ENCODE peak calls at places on chromosomes 7 and 10, in six cellular contexts. A is HCT116, I is H1, Z is GM12878, T is K562, N is HepG2. Y is an unnamed sample.

GRCh38 chr10:68721673-68721963 is 579 bp downstream of the CCAR1 start:
- DNase-seq in A (no peak), I (no peak), Z (no peak), T (peak), N (no peak), Y (peak)

GRCh38 chr10:94123253-94123995 is 129.7 kb downstream of the PLCE1 start:
- DNase-seq in A (no peak), I (peak), Z (no peak), T (no peak), N (peak), Y (peak)

GRCh38 chr7:121049028-121049791 is 60.7 kb downstream of the CPED1 start:
- DNase-seq in A (no peak), I (peak), Z (no peak), T (peak), N (no peak), Y (peak)

GRCh38 chr7:1021366-1021765 is 23.0 kb upstream of the GPR146 start:
- DNase-seq in A (no peak), I (no peak), Z (no peak), T (no peak), N (no peak), Y (no peak)

GRCh38 chr10:62373995-62374861 is at the start of gene ZNF365:
- DNase-seq in A (peak), I (no peak), Z (no peak), T (no peak), N (no peak), Y (no peak)

GRCh38 chr7:63925626-63926460 is 72.8 kb upstream of the ZNF722 start:
- DNase-seq in A (no peak), I (no peak), Z (no peak), T (peak), N (no peak), Y (peak)

GRCh38 chr7:100065452-100066186 is 15.9 kb downstream of the ZNF3 start:
- DNase-seq in A (no peak), I (no peak), Z (no peak), T (peak), N (no peak), Y (no peak)

GRCh38 chr7:95335093-95335492 is 10.8 kb upstream of the PON1 start:
- DNase-seq in A (no peak), I (no peak), Z (no peak), T (no peak), N (no peak), Y (no peak)

GRCh38 chr10:583433-583832 is 106.0 kb downstream of the DIP2C start:
- DNase-seq in A (no peak), I (no peak), Z (no peak), T (no peak), N (no peak), Y (no peak)

GRCh38 chr7:104982308-104982755 is 31.7 kb upstream of the KMT2E start:
- DNase-seq in A (no peak), I (no peak), Z (no peak), T (peak), N (no peak), Y (no peak)

GRCh38 chr10:108877130-108877529 is 1046.2 kb downstream of the XPNPEP1 start:
- DNase-seq in A (no peak), I (no peak), Z (no peak), T (no peak), N (no peak), Y (no peak)

GRCh38 chr7:33459340-33459751 is 330.0 kb downstream of the BBS9 start:
- DNase-seq in A (peak), I (peak), Z (no peak), T (peak), N (peak), Y (peak)

GRCh38 chr10:75395171-75395954 is 6.2 kb downstream of the ZNF503 start:
- DNase-seq in A (no peak), I (no peak), Z (no peak), T (peak), N (no peak), Y (no peak)
- H3K4me3 ChIP-seq in A (peak), I (peak), Z (no peak), T (no peak), N (no peak), Y (peak)

DNA sequence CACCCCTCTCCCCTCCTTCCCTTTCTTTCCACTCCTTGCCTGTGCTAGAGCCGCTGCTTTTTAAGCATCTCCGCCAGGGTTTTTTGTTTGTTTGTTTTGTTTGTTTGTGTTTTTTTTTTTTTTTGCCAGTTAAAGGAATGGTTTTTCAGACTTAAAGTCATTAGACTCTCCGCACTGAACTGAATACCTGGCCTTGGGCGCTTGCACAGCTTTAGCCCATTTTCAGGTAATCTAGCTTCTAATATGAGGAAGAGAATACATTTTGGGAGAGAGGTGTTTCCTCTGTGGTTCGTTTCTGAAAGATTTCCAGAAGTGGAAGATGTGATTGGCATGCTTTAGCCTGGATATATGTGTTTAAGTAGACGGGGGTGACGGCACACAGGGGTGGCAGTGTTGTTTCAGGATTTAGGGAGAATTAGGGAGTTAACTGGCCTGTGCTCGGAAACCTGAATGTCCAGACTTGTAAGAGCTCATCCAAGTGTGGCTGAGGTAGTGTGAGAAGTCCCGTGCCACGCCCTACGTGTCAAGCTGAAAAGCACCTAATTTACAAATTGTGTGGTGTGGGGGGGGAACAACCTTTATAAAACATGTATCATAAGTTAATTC is 933 bp downstream of the RALA start:
- DNase-seq in A (no peak), I (no peak), Z (no peak), T (peak), N (no peak), Y (no peak)
- TF ChIP-seq ZNF274 in A (no peak), I (no peak), Z (no peak), T (no peak), N (no peak), Y (no peak)

GRCh38 chr10:6589287-6590094 is 9.4 kb upstream of the PRKCQ start:
- DNase-seq in A (no peak), I (no peak), Z (no peak), T (no peak), N (no peak), Y (no peak)
- H3K4me3 ChIP-seq in A (no peak), I (no peak), Z (no peak), T (no peak), N (no peak), Y (no peak)

DNA sequence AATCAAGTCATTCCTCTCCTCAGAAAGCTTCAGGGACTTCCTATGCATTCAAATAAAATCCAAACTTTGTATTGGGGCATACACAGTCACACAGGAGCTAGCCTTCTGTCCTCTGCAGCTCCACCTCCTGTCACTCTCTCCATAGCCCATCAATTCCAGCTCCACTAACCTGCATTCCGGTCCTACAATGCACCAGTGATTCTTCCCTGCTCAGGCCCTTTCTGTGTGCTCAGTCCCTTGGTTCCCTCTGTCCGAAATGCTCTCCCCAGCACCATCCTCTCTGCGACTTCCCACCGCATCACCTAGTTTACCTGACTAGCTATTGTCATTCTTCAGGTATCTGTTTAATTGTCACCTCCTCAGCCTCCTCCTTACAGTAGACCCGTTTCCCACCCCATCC is 26.4 kb upstream of the YAE1 start:
- DNase-seq in A (no peak), I (no peak), Z (no peak), T (no peak), N (peak), Y (no peak)
- TF ChIP-seq ZNF274 in A (no peak), I (no peak), Z (no peak), T (no peak), N (no peak), Y (no peak)

DNA sequence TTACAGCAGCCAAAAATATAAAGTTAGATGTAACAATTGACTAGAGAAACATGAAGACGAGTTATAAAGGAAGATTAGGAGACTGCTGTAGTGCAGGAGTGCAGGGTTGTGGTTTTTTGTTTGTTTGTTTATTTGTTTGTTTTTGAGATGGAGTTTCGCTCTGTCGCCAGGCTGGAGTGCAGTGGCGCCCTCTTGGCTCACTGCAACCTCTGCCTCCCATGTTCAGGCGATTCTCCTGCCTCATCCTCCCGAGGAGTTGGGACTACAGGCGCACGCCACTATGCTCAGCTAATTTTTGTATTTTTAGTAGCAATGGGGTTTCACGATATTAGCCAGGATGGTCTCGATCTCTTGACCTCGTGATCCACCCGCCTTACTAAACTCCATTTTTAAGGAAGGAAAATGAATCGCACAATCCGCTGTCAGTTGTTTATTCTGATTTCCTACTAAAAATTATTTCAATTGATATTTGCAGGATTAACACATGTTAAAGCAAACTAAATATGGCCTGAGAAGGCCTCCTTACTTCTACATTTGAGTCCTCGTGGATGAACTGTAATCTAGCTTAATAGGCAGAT is 233.3 kb downstream of the NSUN6 start:
- DNase-seq in A (no peak), I (no peak), Z (no peak), T (no peak), N (no peak), Y (no peak)
- H3K4me3 ChIP-seq in A (no peak), I (no peak), Z (no peak), T (no peak), N (no peak), Y (no peak)

DNA sequence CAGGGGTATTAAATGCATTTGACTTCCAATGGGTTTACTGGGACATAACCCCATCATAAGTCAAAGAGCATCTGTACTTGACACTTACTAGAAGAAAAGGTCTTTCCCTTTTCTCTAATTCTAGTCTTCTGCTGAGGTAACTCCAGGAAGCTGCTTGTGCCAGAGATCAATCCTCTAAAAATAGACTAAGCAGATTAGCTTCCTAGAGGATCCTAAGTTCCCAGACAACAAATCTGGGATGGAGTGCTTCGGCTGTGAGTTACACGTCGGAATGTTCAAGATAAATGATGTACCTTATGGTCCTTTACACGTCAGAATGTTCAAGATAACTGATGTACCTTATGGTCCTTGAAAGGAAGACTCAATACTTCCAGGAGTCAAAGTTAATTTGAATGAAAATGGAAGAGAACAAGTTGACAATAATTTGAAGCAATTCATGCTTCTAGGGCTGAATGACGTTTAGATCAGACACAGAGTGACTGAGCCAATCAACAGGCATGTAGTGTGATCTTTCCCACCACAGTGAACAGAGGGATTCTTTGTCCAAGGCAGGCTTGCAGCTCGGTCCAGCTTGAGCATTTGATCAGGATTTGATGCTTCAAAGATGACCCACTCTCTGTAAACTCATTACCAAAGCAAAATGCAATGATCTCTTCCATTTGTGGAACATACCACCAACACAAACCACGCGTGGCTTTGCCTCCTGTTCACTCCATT is 63.8 kb downstream of the SLC37A3 start:
- DNase-seq in A (no peak), I (no peak), Z (no peak), T (no peak), N (no peak), Y (no peak)
- TF ChIP-seq ZNF274 in A (no peak), I (no peak), Z (no peak), T (no peak), N (no peak), Y (no peak)

DNA sequence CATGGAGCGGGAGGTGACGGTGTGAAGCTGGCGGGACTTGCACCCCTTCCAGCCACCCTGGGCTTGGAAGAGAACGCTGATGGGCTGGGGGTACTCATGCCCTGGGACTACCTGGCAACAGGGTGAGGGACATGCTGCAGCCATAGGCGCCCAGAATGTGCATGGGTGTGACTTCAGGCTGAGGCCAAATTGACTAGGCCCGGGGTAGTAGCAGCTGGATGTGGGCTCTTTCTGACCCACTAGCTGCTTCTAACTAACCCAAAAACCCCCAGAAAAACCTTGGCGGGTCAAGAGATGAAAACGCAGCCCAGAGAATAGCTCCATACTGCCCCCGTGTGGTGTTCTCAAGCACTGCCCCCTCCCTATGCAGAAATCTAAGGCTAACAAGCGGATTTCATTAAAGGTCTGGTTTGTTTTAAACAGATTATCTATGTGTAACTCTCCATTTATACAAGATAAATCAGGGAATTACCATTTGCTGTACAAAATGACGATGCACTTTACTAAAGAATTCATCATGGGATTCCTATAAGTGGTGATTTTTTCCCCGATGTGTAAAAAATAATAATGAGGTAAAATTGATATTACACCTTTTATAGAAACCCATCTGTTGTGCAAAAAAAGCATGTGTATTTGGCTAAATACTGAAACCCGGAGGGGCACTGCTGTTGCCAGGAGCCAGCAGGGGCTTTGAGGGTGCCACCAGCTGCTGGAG is 4.2 kb downstream of the SMARCD3 start:
- DNase-seq in A (no peak), I (no peak), Z (peak), T (peak), N (no peak), Y (no peak)
- H3K4me3 ChIP-seq in A (no peak), I (no peak), Z (no peak), T (no peak), N (no peak), Y (no peak)

DNA sequence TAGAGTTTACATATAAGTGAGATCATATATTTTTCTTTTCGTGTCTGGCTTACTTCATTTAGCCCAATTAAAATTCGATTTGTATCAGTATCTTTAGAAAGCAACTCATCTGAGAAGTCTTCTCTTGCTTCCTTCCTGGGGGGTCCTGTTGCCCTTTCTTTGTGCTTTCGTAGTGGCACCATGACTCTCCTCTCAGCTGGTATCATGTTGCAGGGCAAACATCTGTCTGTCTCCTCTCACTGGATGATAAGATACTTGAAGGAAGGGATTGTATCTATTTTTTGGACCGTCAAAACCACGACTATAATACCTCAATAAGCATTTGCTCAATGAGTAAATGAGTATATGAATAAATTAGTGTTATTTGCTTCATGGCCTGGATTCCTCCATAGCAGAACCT is 382.5 kb upstream of the SORCS1 start:
- DNase-seq in A (no peak), I (no peak), Z (no peak), T (no peak), N (no peak), Y (no peak)
- TF ChIP-seq ZNF274 in A (no peak), I (no peak), Z (no peak), T (no peak), N (no peak), Y (no peak)

DNA sequence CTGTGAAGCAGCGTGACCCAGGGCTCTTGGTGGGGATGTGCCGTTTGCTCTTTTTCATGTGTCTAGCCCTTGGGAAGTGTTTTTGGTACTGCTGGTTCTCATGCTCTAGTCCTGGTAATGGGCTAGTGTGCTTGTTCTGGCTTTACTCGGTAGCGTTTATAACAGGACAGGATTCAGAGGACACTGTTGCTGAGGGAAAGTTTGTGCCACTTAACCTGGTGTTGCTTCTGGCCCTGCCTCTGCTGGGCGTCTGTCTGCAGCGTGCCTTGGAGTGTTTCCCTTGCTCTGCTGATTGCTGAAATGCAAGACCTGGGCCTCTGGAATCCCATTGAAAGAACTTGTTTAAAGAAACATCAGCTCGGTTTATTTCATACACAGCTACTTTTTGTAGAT is 35.0 kb downstream of the INPP5A start:
- DNase-seq in A (no peak), I (no peak), Z (no peak), T (no peak), N (no peak), Y (no peak)
- H3K4me3 ChIP-seq in A (no peak), I (no peak), Z (peak), T (no peak), N (no peak), Y (no peak)

GRCh38 chr10:30151581-30152389 is 92.4 kb upstream of the JCAD start:
- DNase-seq in A (peak), I (peak), Z (no peak), T (peak), N (no peak), Y (peak)
- TF ChIP-seq ZNF274 in A (no peak), I (no peak), Z (no peak), T (no peak), N (no peak), Y (no peak)

Y was measured in NT2/D1.